ENCODE peak calls at places on chromosomes 7 and 10, in six cellular contexts. One of them, this sample, is unnamed.

GRCh38 chr10:113133497-113133896 is 183.4 kb downstream of the TCF7L2 start:
- DNase-seq in naive thymus-derived CD4-positive, alpha-beta T cell: no peak
- DNase-seq in iris pigment epithelial cell: peak; percentile 71
- DNase-seq in AG08396: peak; percentile 27
- DNase-seq in astrocyte of the spinal cord: peak; percentile 56
- DNase-seq in H7: no peak
- DNase-seq in this sample: peak; percentile 71

GRCh38 chr7:130990178-130990832 is 256.3 kb upstream of the KLF14 start:
- DNase-seq in naive thymus-derived CD4-positive, alpha-beta T cell: peak; percentile 69
- DNase-seq in iris pigment epithelial cell: no peak
- DNase-seq in AG08396: no peak
- DNase-seq in astrocyte of the spinal cord: no peak
- DNase-seq in H7: no peak
- DNase-seq in this sample: no peak

GRCh38 chr10:84727398-84727797 is 399.0 kb downstream of the CCSER2 start:
- DNase-seq in naive thymus-derived CD4-positive, alpha-beta T cell: no peak
- DNase-seq in iris pigment epithelial cell: no peak
- DNase-seq in AG08396: no peak
- DNase-seq in astrocyte of the spinal cord: no peak
- DNase-seq in H7: no peak
- DNase-seq in this sample: no peak

GRCh38 chr7:127930341-127931328 is 100.6 kb downstream of the LRRC4 start:
- DNase-seq in naive thymus-derived CD4-positive, alpha-beta T cell: no peak
- DNase-seq in iris pigment epithelial cell: no peak
- DNase-seq in AG08396: no peak
- DNase-seq in astrocyte of the spinal cord: no peak
- DNase-seq in H7: no peak
- DNase-seq in this sample: no peak

GRCh38 chr10:80473096-80473657 is 19.1 kb downstream of the TSPAN14 start:
- DNase-seq in naive thymus-derived CD4-positive, alpha-beta T cell: no peak
- DNase-seq in iris pigment epithelial cell: no peak
- DNase-seq in AG08396: no peak
- DNase-seq in astrocyte of the spinal cord: no peak
- DNase-seq in H7: no peak
- DNase-seq in this sample: no peak

GRCh38 chr7:51123322-51124021 is 193.1 kb downstream of the COBL start:
- DNase-seq in naive thymus-derived CD4-positive, alpha-beta T cell: no peak
- DNase-seq in iris pigment epithelial cell: peak; percentile 61
- DNase-seq in AG08396: peak; percentile 83
- DNase-seq in astrocyte of the spinal cord: peak; percentile 76
- DNase-seq in H7: no peak
- DNase-seq in this sample: peak; percentile 38

GRCh38 chr10:126948355-126949160 is 43.3 kb downstream of the DOCK1 start:
- DNase-seq in naive thymus-derived CD4-positive, alpha-beta T cell: no peak
- DNase-seq in iris pigment epithelial cell: no peak
- DNase-seq in AG08396: no peak
- DNase-seq in astrocyte of the spinal cord: no peak
- DNase-seq in H7: no peak
- DNase-seq in this sample: no peak

GRCh38 chr7:114522081-114522480 is 107.5 kb downstream of the FOXP2 start:
- DNase-seq in naive thymus-derived CD4-positive, alpha-beta T cell: no peak
- DNase-seq in iris pigment epithelial cell: no peak
- DNase-seq in AG08396: no peak
- DNase-seq in astrocyte of the spinal cord: no peak
- DNase-seq in H7: no peak
- DNase-seq in this sample: no peak

GRCh38 chr7:2518737-2519118 is 846 bp upstream of the LFNG start:
- DNase-seq in naive thymus-derived CD4-positive, alpha-beta T cell: no peak
- DNase-seq in iris pigment epithelial cell: no peak
- DNase-seq in AG08396: no peak
- DNase-seq in astrocyte of the spinal cord: no peak
- DNase-seq in H7: peak; percentile 86
- DNase-seq in this sample: no peak

GRCh38 chr7:114554781-114555537 is 140.3 kb downstream of the FOXP2 start:
- DNase-seq in naive thymus-derived CD4-positive, alpha-beta T cell: no peak
- DNase-seq in iris pigment epithelial cell: no peak
- DNase-seq in AG08396: peak; percentile 7
- DNase-seq in astrocyte of the spinal cord: peak; percentile 29
- DNase-seq in H7: no peak
- DNase-seq in this sample: peak; percentile 75

GRCh38 chr10:71342850-71343773 is 24.1 kb downstream of the SLC29A3 start:
- DNase-seq in naive thymus-derived CD4-positive, alpha-beta T cell: no peak
- DNase-seq in iris pigment epithelial cell: no peak
- DNase-seq in AG08396: peak; percentile 16
- DNase-seq in astrocyte of the spinal cord: peak; percentile 5
- DNase-seq in H7: no peak
- DNase-seq in this sample: peak; percentile 35

GRCh38 chr10:100728928-100729876 is 16.2 kb upstream of the PAX2 start:
- DNase-seq in naive thymus-derived CD4-positive, alpha-beta T cell: no peak
- DNase-seq in iris pigment epithelial cell: peak; percentile 21
- DNase-seq in AG08396: no peak
- DNase-seq in astrocyte of the spinal cord: no peak
- DNase-seq in H7: peak; percentile 87
- DNase-seq in this sample: peak; percentile 30

GRCh38 chr10:62710182-62710581 is 94.3 kb upstream of the ADO start:
- DNase-seq in naive thymus-derived CD4-positive, alpha-beta T cell: no peak
- DNase-seq in iris pigment epithelial cell: no peak
- DNase-seq in AG08396: no peak
- DNase-seq in astrocyte of the spinal cord: no peak
- DNase-seq in H7: no peak
- DNase-seq in this sample: no peak

GRCh38 chr10:527416-527815 is 162.1 kb downstream of the DIP2C start:
- DNase-seq in naive thymus-derived CD4-positive, alpha-beta T cell: no peak
- DNase-seq in iris pigment epithelial cell: peak; percentile 14
- DNase-seq in AG08396: no peak
- DNase-seq in astrocyte of the spinal cord: no peak
- DNase-seq in H7: no peak
- DNase-seq in this sample: no peak

GRCh38 chr10:11297136-11297535 is 279.5 kb downstream of the CELF2 start:
- DNase-seq in naive thymus-derived CD4-positive, alpha-beta T cell: no peak
- DNase-seq in iris pigment epithelial cell: no peak
- DNase-seq in AG08396: no peak
- DNase-seq in astrocyte of the spinal cord: no peak
- DNase-seq in H7: no peak
- DNase-seq in this sample: no peak

GRCh38 chr7:112192236-112193154 is 13.7 kb downstream of the DOCK4 start:
- DNase-seq in naive thymus-derived CD4-positive, alpha-beta T cell: no peak
- DNase-seq in iris pigment epithelial cell: peak; percentile 82
- DNase-seq in AG08396: peak; percentile 40
- DNase-seq in astrocyte of the spinal cord: peak; percentile 80
- DNase-seq in H7: no peak
- DNase-seq in this sample: peak; percentile 71

GRCh38 chr7:39609084-39609461 is 14.3 kb upstream of the RALA start:
- DNase-seq in naive thymus-derived CD4-positive, alpha-beta T cell: no peak
- DNase-seq in iris pigment epithelial cell: peak; percentile 69
- DNase-seq in AG08396: peak; percentile 75
- DNase-seq in astrocyte of the spinal cord: peak; percentile 65
- DNase-seq in H7: peak; percentile 28
- DNase-seq in this sample: no peak

GRCh38 chr7:64516451-64516850 is 46.4 kb downstream of the ZNF680 start:
- DNase-seq in naive thymus-derived CD4-positive, alpha-beta T cell: no peak
- DNase-seq in iris pigment epithelial cell: peak; percentile 51
- DNase-seq in AG08396: no peak
- DNase-seq in astrocyte of the spinal cord: no peak
- DNase-seq in H7: no peak
- DNase-seq in this sample: no peak

GRCh38 chr10:118373786-118374185 is 31.7 kb upstream of the FAM204A start:
- DNase-seq in naive thymus-derived CD4-positive, alpha-beta T cell: no peak
- DNase-seq in iris pigment epithelial cell: peak; percentile 88
- DNase-seq in AG08396: peak; percentile 57
- DNase-seq in astrocyte of the spinal cord: peak; percentile 73
- DNase-seq in H7: no peak
- DNase-seq in this sample: peak; percentile 42

GRCh38 chr10:68099736-68100135 is 9.6 kb upstream of the MYPN start:
- DNase-seq in naive thymus-derived CD4-positive, alpha-beta T cell: no peak
- DNase-seq in iris pigment epithelial cell: peak; percentile 94
- DNase-seq in AG08396: peak; percentile 42
- DNase-seq in astrocyte of the spinal cord: peak; percentile 66
- DNase-seq in H7: no peak
- DNase-seq in this sample: peak; percentile 65

GRCh38 chr7:31958216-31958615 is 112.0 kb downstream of the PDE1C start:
- DNase-seq in naive thymus-derived CD4-positive, alpha-beta T cell: no peak
- DNase-seq in iris pigment epithelial cell: peak; percentile 76
- DNase-seq in AG08396: no peak
- DNase-seq in astrocyte of the spinal cord: peak; percentile 21
- DNase-seq in H7: no peak
- DNase-seq in this sample: peak; percentile 88

GRCh38 chr7:130996841-130997231 is 262.8 kb upstream of the KLF14 start:
- DNase-seq in naive thymus-derived CD4-positive, alpha-beta T cell: no peak
- DNase-seq in iris pigment epithelial cell: peak; percentile 73
- DNase-seq in AG08396: no peak
- DNase-seq in astrocyte of the spinal cord: no peak
- DNase-seq in H7: no peak
- DNase-seq in this sample: peak; percentile 79

GRCh38 chr10:30537586-30537985 is 92.0 kb downstream of the LYZL2 start:
- DNase-seq in naive thymus-derived CD4-positive, alpha-beta T cell: no peak
- DNase-seq in iris pigment epithelial cell: no peak
- DNase-seq in AG08396: no peak
- DNase-seq in astrocyte of the spinal cord: no peak
- DNase-seq in H7: no peak
- DNase-seq in this sample: no peak

GRCh38 chr7:32427769-32428291 is 62.4 kb downstream of the LSM5 start:
- DNase-seq in naive thymus-derived CD4-positive, alpha-beta T cell: peak; percentile 29
- DNase-seq in iris pigment epithelial cell: peak; percentile 84
- DNase-seq in AG08396: peak; percentile 87
- DNase-seq in astrocyte of the spinal cord: peak; percentile 85
- DNase-seq in H7: peak; percentile 86
- DNase-seq in this sample: peak; percentile 81

GRCh38 chr7:77338883-77339629 is 77.1 kb downstream of the GSAP start:
- DNase-seq in naive thymus-derived CD4-positive, alpha-beta T cell: no peak
- DNase-seq in iris pigment epithelial cell: peak; percentile 37
- DNase-seq in AG08396: no peak
- DNase-seq in astrocyte of the spinal cord: no peak
- DNase-seq in H7: no peak
- DNase-seq in this sample: peak; percentile 48

GRCh38 chr7:94444808-94445207 is 50.1 kb downstream of the COL1A2 start:
- DNase-seq in naive thymus-derived CD4-positive, alpha-beta T cell: no peak
- DNase-seq in iris pigment epithelial cell: no peak
- DNase-seq in AG08396: no peak
- DNase-seq in astrocyte of the spinal cord: no peak
- DNase-seq in H7: no peak
- DNase-seq in this sample: no peak

GRCh38 chr10:94193466-94193924 is 169.2 kb downstream of the NOC3L start:
- DNase-seq in naive thymus-derived CD4-positive, alpha-beta T cell: no peak
- DNase-seq in iris pigment epithelial cell: peak; percentile 88
- DNase-seq in AG08396: no peak
- DNase-seq in astrocyte of the spinal cord: peak; percentile 95
- DNase-seq in H7: peak; percentile 7
- DNase-seq in this sample: peak; percentile 52

GRCh38 chr7:50637725-50638643 is 72.8 kb upstream of the DDC start:
- DNase-seq in naive thymus-derived CD4-positive, alpha-beta T cell: no peak
- DNase-seq in iris pigment epithelial cell: peak; percentile 18
- DNase-seq in AG08396: no peak
- DNase-seq in astrocyte of the spinal cord: peak; percentile 35
- DNase-seq in H7: no peak
- DNase-seq in this sample: no peak

GRCh38 chr10:533186-533585 is 156.3 kb downstream of the DIP2C start:
- DNase-seq in naive thymus-derived CD4-positive, alpha-beta T cell: no peak
- DNase-seq in iris pigment epithelial cell: no peak
- DNase-seq in AG08396: no peak
- DNase-seq in astrocyte of the spinal cord: no peak
- DNase-seq in H7: no peak
- DNase-seq in this sample: no peak

GRCh38 chr10:71777213-71777985 is 4.1 kb upstream of the VSIR start:
- DNase-seq in naive thymus-derived CD4-positive, alpha-beta T cell: no peak
- DNase-seq in iris pigment epithelial cell: no peak
- DNase-seq in AG08396: no peak
- DNase-seq in astrocyte of the spinal cord: no peak
- DNase-seq in H7: no peak
- DNase-seq in this sample: no peak

GRCh38 chr7:47460251-47460989 is 121.5 kb downstream of the TNS3 start:
- DNase-seq in naive thymus-derived CD4-positive, alpha-beta T cell: no peak
- DNase-seq in iris pigment epithelial cell: no peak
- DNase-seq in AG08396: no peak
- DNase-seq in astrocyte of the spinal cord: no peak
- DNase-seq in H7: no peak
- DNase-seq in this sample: no peak

GRCh38 chr7:22375359-22376048 is 18.6 kb upstream of the RAPGEF5 start:
- DNase-seq in naive thymus-derived CD4-positive, alpha-beta T cell: no peak
- DNase-seq in iris pigment epithelial cell: no peak
- DNase-seq in AG08396: no peak
- DNase-seq in astrocyte of the spinal cord: no peak
- DNase-seq in H7: no peak
- DNase-seq in this sample: no peak